ENCODE peak calls at places on chromosomes 7 and 10, in seven cellular contexts. One of them, this sample, is unnamed.

GRCh38 chr10:72255977-72256729 is 17.6 kb upstream of the DDIT4 start:
- DNase-seq in testis: no peak
- DNase-seq in stomach: no peak
- DNase-seq in thyroid gland: no peak
- DNase-seq in ovary: no peak
- DNase-seq in uterus: no peak
- DNase-seq in HCT116: no peak
- DNase-seq in this sample: no peak

GRCh38 chr7:84251183-84251845 is 56.7 kb upstream of the SEMA3A start:
- DNase-seq in testis: no peak
- DNase-seq in stomach: no peak
- DNase-seq in thyroid gland: no peak
- DNase-seq in ovary: no peak
- DNase-seq in uterus: no peak
- DNase-seq in HCT116: no peak
- DNase-seq in this sample: no peak

GRCh38 chr7:82444220-82445049 is 858 bp upstream of the CACNA2D1 start:
- DNase-seq in testis: peak
- DNase-seq in stomach: peak
- DNase-seq in thyroid gland: no peak
- DNase-seq in ovary: no peak
- DNase-seq in uterus: no peak
- DNase-seq in HCT116: no peak
- DNase-seq in this sample: no peak

GRCh38 chr10:110311357-110311949 is 6.7 kb upstream of the SMNDC1 start:
- DNase-seq in testis: peak
- DNase-seq in stomach: peak
- DNase-seq in thyroid gland: peak
- DNase-seq in ovary: peak
- DNase-seq in uterus: peak
- DNase-seq in HCT116: peak
- DNase-seq in this sample: no peak

GRCh38 chr10:125707852-125708468 is 11.5 kb upstream of the EDRF1 start:
- DNase-seq in testis: no peak
- DNase-seq in stomach: no peak
- DNase-seq in thyroid gland: no peak
- DNase-seq in ovary: no peak
- DNase-seq in uterus: no peak
- DNase-seq in HCT116: peak
- DNase-seq in this sample: no peak

GRCh38 chr10:107544706-107545520 is 380.4 kb upstream of the SORCS1 start:
- DNase-seq in testis: no peak
- DNase-seq in stomach: no peak
- DNase-seq in thyroid gland: no peak
- DNase-seq in ovary: no peak
- DNase-seq in uterus: no peak
- DNase-seq in HCT116: no peak
- DNase-seq in this sample: no peak

GRCh38 chr7:41817386-41817785 is 114.5 kb upstream of the INHBA start:
- DNase-seq in testis: no peak
- DNase-seq in stomach: no peak
- DNase-seq in thyroid gland: no peak
- DNase-seq in ovary: no peak
- DNase-seq in uterus: no peak
- DNase-seq in HCT116: no peak
- DNase-seq in this sample: no peak

GRCh38 chr7:40717242-40717641 is 582.4 kb downstream of the SUGCT start:
- DNase-seq in testis: peak
- DNase-seq in stomach: peak
- DNase-seq in thyroid gland: peak
- DNase-seq in ovary: peak
- DNase-seq in uterus: peak
- DNase-seq in HCT116: peak
- DNase-seq in this sample: no peak

GRCh38 chr10:3043512-3044368 is 23.6 kb upstream of the PFKP start:
- DNase-seq in testis: peak
- DNase-seq in stomach: peak
- DNase-seq in thyroid gland: peak
- DNase-seq in ovary: peak
- DNase-seq in uterus: peak
- DNase-seq in HCT116: peak
- DNase-seq in this sample: peak

GRCh38 chr10:129448539-129448938 is 18.5 kb upstream of the MGMT start:
- DNase-seq in testis: no peak
- DNase-seq in stomach: no peak
- DNase-seq in thyroid gland: no peak
- DNase-seq in ovary: no peak
- DNase-seq in uterus: no peak
- DNase-seq in HCT116: no peak
- DNase-seq in this sample: no peak

DNA sequence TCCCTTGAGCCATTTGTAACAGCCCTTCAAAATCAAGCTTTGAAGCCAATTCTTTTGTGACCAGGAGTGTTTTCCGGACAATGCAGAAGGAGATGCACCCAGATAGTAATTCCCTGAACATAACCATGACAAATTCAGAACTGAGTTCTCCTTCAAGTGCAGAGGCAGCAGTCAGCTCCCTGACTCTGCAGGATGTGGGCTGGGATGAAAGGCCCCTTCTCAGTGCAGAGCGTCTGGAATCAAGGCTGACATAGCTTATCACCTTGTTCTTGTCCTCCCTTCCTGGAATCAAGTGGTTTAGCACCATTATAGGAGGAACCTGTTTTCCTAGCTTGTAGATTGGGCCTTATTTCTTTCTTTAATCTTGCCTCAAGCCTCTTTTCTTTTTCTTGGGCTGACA is 143.4 kb downstream of the SORCS3 start:
- DNase-seq in testis: no peak
- DNase-seq in stomach: no peak
- DNase-seq in thyroid gland: no peak
- DNase-seq in ovary: no peak
- DNase-seq in uterus: no peak
- DNase-seq in HCT116: no peak
- DNase-seq in this sample: no peak
- H3K27ac ChIP-seq in testis: no peak
- H3K27ac ChIP-seq in stomach: no peak
- H3K27ac ChIP-seq in thyroid gland: no peak
- H3K27ac ChIP-seq in ovary: no peak
- H3K27ac ChIP-seq in uterus: no peak
- H3K27ac ChIP-seq in HCT116: no peak
- H3K27ac ChIP-seq in this sample: no peak

GRCh38 chr7:121394709-121395140 is 1.4 kb downstream of the FAM3C start:
- DNase-seq in testis: no peak
- DNase-seq in stomach: peak
- DNase-seq in thyroid gland: no peak
- DNase-seq in ovary: no peak
- DNase-seq in uterus: no peak
- DNase-seq in HCT116: no peak
- DNase-seq in this sample: no peak
- TF ChIP-seq POLR2A in testis: no peak
- TF ChIP-seq POLR2A in stomach: no peak
- TF ChIP-seq POLR2A in thyroid gland: no peak
- TF ChIP-seq POLR2A in ovary: no peak
- TF ChIP-seq POLR2A in uterus: no peak
- TF ChIP-seq POLR2A in HCT116: no peak
- TF ChIP-seq POLR2A in this sample: no peak

GRCh38 chr7:55548295-55548731 is 24.0 kb downstream of the VOPP1 start:
- DNase-seq in testis: no peak
- DNase-seq in stomach: no peak
- DNase-seq in thyroid gland: no peak
- DNase-seq in ovary: no peak
- DNase-seq in uterus: no peak
- DNase-seq in HCT116: no peak
- DNase-seq in this sample: no peak

GRCh38 chr7:55550838-55551537 is 21.3 kb downstream of the VOPP1 start:
- DNase-seq in testis: no peak
- DNase-seq in stomach: no peak
- DNase-seq in thyroid gland: no peak
- DNase-seq in ovary: no peak
- DNase-seq in uterus: no peak
- DNase-seq in HCT116: no peak
- DNase-seq in this sample: no peak

GRCh38 chr7:55549457-55549856 is 22.8 kb downstream of the VOPP1 start:
- DNase-seq in testis: no peak
- DNase-seq in stomach: no peak
- DNase-seq in thyroid gland: no peak
- DNase-seq in ovary: no peak
- DNase-seq in uterus: no peak
- DNase-seq in HCT116: no peak
- DNase-seq in this sample: no peak

GRCh38 chr7:55552320-55553086 is 19.8 kb downstream of the VOPP1 start:
- DNase-seq in testis: no peak
- DNase-seq in stomach: peak
- DNase-seq in thyroid gland: peak
- DNase-seq in ovary: no peak
- DNase-seq in uterus: peak
- DNase-seq in HCT116: no peak
- DNase-seq in this sample: no peak

DNA sequence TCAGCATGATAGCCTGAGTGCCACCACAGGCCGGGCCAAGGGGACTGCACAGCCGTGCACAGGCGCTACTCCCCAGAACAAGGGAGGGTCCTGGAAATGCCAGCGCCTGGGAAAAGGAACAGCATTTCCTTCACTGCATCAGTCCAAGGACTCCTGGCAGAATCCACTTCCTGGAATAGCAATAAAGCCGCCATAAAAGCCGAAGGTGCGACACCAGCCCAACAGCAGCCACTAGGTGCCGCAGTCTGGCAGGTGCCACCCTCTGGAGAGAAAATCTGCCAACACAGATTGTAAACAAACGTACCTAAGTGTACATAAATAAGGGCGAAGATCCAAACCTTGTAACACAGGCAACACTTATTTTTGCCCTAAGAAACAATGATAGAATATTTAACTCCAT is 22.3 kb downstream of the VOPP1 start:
- DNase-seq in testis: no peak
- DNase-seq in stomach: peak
- DNase-seq in thyroid gland: no peak
- DNase-seq in ovary: no peak
- DNase-seq in uterus: no peak
- DNase-seq in HCT116: peak
- DNase-seq in this sample: no peak
- TF ChIP-seq CTCF in testis: no peak
- TF ChIP-seq CTCF in stomach: peak
- TF ChIP-seq CTCF in thyroid gland: no peak
- TF ChIP-seq CTCF in ovary: no peak
- TF ChIP-seq CTCF in uterus: peak
- TF ChIP-seq CTCF in HCT116: peak
- TF ChIP-seq CTCF in this sample: peak

GRCh38 chr10:24552346-24553016 is 171.2 kb downstream of the ARHGAP21 start:
- DNase-seq in testis: peak
- DNase-seq in stomach: peak
- DNase-seq in thyroid gland: peak
- DNase-seq in ovary: peak
- DNase-seq in uterus: no peak
- DNase-seq in HCT116: peak
- DNase-seq in this sample: no peak
- H3K27ac ChIP-seq in testis: no peak
- H3K27ac ChIP-seq in stomach: peak
- H3K27ac ChIP-seq in thyroid gland: no peak
- H3K27ac ChIP-seq in ovary: no peak
- H3K27ac ChIP-seq in uterus: no peak
- H3K27ac ChIP-seq in HCT116: no peak
- H3K27ac ChIP-seq in this sample: no peak

GRCh38 chr10:16440396-16441105 is 3.7 kb downstream of the PTER start:
- DNase-seq in testis: no peak
- DNase-seq in stomach: peak
- DNase-seq in thyroid gland: peak
- DNase-seq in ovary: no peak
- DNase-seq in uterus: no peak
- DNase-seq in HCT116: no peak
- DNase-seq in this sample: no peak
- TF ChIP-seq POLR2A in testis: no peak
- TF ChIP-seq POLR2A in stomach: no peak
- TF ChIP-seq POLR2A in thyroid gland: no peak
- TF ChIP-seq POLR2A in ovary: no peak
- TF ChIP-seq POLR2A in uterus: no peak
- TF ChIP-seq POLR2A in HCT116: no peak
- TF ChIP-seq POLR2A in this sample: no peak

This sample was measured in sigmoid colon.